ENCODE peak calls at places on chromosomes 4 and X, in ten cellular contexts. F, Y, O, V, I, T, H, P, E and W are unnamed samples. For H3K4me1, the result is how much of the 10 kb centered on the place peaks cover.

GRCh38 chrX:42396136-42396535 is 381.8 kb downstream of the PPP1R2C start:
- DNase-seq in F (no peak), Y (no peak), O (no peak), V (no peak), I (no peak), T (no peak), H (no peak), P (no peak), E (no peak), W (no peak)

GRCh38 chr4:124803641-124804040 is 91.1 kb upstream of the ANKRD50 start:
- DNase-seq in F (no peak), Y (no peak), O (no peak), V (no peak), I (no peak), T (no peak), H (no peak), P (peak), E (no peak), W (no peak)

GRCh38 chr4:38663801-38664703 is at the start of gene KLF3:
- DNase-seq in F (peak), Y (peak), O (peak), V (no peak), I (peak), T (peak), H (peak), P (peak), E (peak), W (peak)

GRCh38 chr4:24564488-24564887 is 19.9 kb downstream of the DHX15 start:
- DNase-seq in F (no peak), Y (no peak), O (no peak), V (no peak), I (no peak), T (no peak), H (no peak), P (no peak), E (no peak), W (no peak)

GRCh38 chrX:30995705-30996104 is 76.1 kb downstream of the FTHL17 start:
- DNase-seq in F (no peak), Y (no peak), O (no peak), V (no peak), I (no peak), T (no peak), H (no peak), P (no peak), E (no peak), W (no peak)

GRCh38 chr4:173509031-173510001 is 20.7 kb downstream of the HAND2 start:
- DNase-seq in F (peak), Y (no peak), O (no peak), V (no peak), I (no peak), T (peak), H (peak), P (no peak), E (no peak), W (peak)

GRCh38 chrX:47293106-47293505 is 60.3 kb downstream of the USP11 start:
- DNase-seq in F (no peak), Y (no peak), O (no peak), V (no peak), I (no peak), T (no peak), H (no peak), P (no peak), E (no peak), W (no peak)

GRCh38 chrX:40448793-40449192 is 132.0 kb upstream of the ATP6AP2 start:
- DNase-seq in F (no peak), Y (no peak), O (no peak), V (no peak), I (no peak), T (no peak), H (no peak), P (no peak), E (no peak), W (no peak)

GRCh38 chr4:138961687-138962086 is 53.9 kb upstream of the NOCT start:
- DNase-seq in F (no peak), Y (no peak), O (no peak), V (no peak), I (no peak), T (peak), H (no peak), P (no peak), E (no peak), W (no peak)

GRCh38 chrX:7055386-7056137 is 92.0 kb upstream of the STS start:
- DNase-seq in F (no peak), Y (no peak), O (no peak), V (no peak), I (no peak), T (no peak), H (no peak), P (no peak), E (no peak), W (peak)

GRCh38 chr4:177127658-177128057 is 182.0 kb upstream of the NEIL3 start:
- DNase-seq in F (no peak), Y (no peak), O (no peak), V (no peak), I (no peak), T (no peak), H (no peak), P (peak), E (no peak), W (no peak)

GRCh38 chr4:4759233-4759632 is 100.2 kb upstream of the MSX1 start:
- DNase-seq in F (no peak), Y (no peak), O (no peak), V (no peak), I (no peak), T (no peak), H (no peak), P (no peak), E (no peak), W (no peak)

GRCh38 chr4:55554453-55555030 is 7.8 kb upstream of the CLOCK start:
- DNase-seq in F (no peak), Y (no peak), O (no peak), V (no peak), I (no peak), T (no peak), H (no peak), P (no peak), E (no peak), W (peak)

GRCh38 chr4:88802585-88803285 is 105.1 kb upstream of the NAP1L5 start:
- DNase-seq in F (no peak), Y (no peak), O (no peak), V (no peak), I (no peak), T (no peak), H (no peak), P (no peak), E (no peak), W (no peak)

GRCh38 chr4:140719022-140719421 is 37.2 kb downstream of the TBC1D9 start:
- DNase-seq in F (no peak), Y (no peak), O (no peak), V (no peak), I (no peak), T (no peak), H (no peak), P (peak), E (no peak), W (no peak)

GRCh38 chr4:77385124-77385969 is 220.3 kb upstream of the CXCL13 start:
- DNase-seq in F (peak), Y (peak), O (peak), V (peak), I (peak), T (peak), H (peak), P (peak), E (peak), W (peak)

GRCh38 chr4:27358269-27358668 is 497.6 kb downstream of the STIM2 start:
- DNase-seq in F (no peak), Y (no peak), O (no peak), V (no peak), I (no peak), T (no peak), H (no peak), P (no peak), E (no peak), W (no peak)

GRCh38 chrX:119602701-119603255 is 3.4 kb downstream of the NKRF start:
- DNase-seq in F (no peak), Y (no peak), O (no peak), V (no peak), I (no peak), T (no peak), H (no peak), P (peak), E (no peak), W (no peak)

GRCh38 chr4:123127218-123127617 is 204.8 kb upstream of the NUDT6 start:
- DNase-seq in F (no peak), Y (no peak), O (no peak), V (no peak), I (no peak), T (no peak), H (no peak), P (peak), E (no peak), W (no peak)

GRCh38 chrX:123773258-123773978 is 40.6 kb upstream of the THOC2 start:
- DNase-seq in F (no peak), Y (no peak), O (no peak), V (no peak), I (no peak), T (no peak), H (no peak), P (peak), E (no peak), W (no peak)

GRCh38 chr4:27084685-27085356 is 224.2 kb downstream of the STIM2 start:
- DNase-seq in F (no peak), Y (no peak), O (no peak), V (no peak), I (no peak), T (peak), H (no peak), P (no peak), E (no peak), W (peak)

GRCh38 chr4:36054750-36055467 is 189.4 kb downstream of the ARAP2 start:
- DNase-seq in F (no peak), Y (no peak), O (no peak), V (no peak), I (no peak), T (no peak), H (no peak), P (peak), E (no peak), W (no peak)

GRCh38 chr4:17153572-17153971 is 255.1 kb upstream of the LDB2 start:
- DNase-seq in F (no peak), Y (no peak), O (no peak), V (no peak), I (no peak), T (no peak), H (no peak), P (no peak), E (no peak), W (no peak)

GRCh38 chr4:118077767-118078105 is 43.5 kb downstream of the NDST3 start:
- DNase-seq in F (no peak), Y (no peak), O (no peak), V (no peak), I (peak), T (no peak), H (no peak), P (no peak), E (no peak), W (no peak)

GRCh38 chr4:185307136-185307950 is 88.4 kb downstream of the LRP2BP start:
- DNase-seq in F (no peak), Y (no peak), O (no peak), V (no peak), I (no peak), T (no peak), H (no peak), P (peak), E (peak), W (peak)

GRCh38 chrX:50691820-50692219 is 122.2 kb downstream of the SHROOM4 start:
- DNase-seq in F (no peak), Y (peak), O (no peak), V (peak), I (no peak), T (peak), H (no peak), P (peak), E (no peak), W (peak)

GRCh38 chrX:108736509-108737479 is at the start of gene IRS4:
- DNase-seq in F (no peak), Y (no peak), O (no peak), V (no peak), I (no peak), T (peak), H (no peak), P (peak), E (peak), W (no peak)

GRCh38 chr4:119498520-119498919 is 130.1 kb downstream of the PDE5A start:
- DNase-seq in F (peak), Y (no peak), O (no peak), V (no peak), I (no peak), T (peak), H (peak), P (no peak), E (peak), W (no peak)

GRCh38 chr4:70624226-70624793 is 4.2 kb upstream of the ENAM start:
- DNase-seq in F (no peak), Y (peak), O (no peak), V (no peak), I (no peak), T (no peak), H (no peak), P (no peak), E (no peak), W (no peak)

GRCh38 chr4:3852751-3853150 is 86.6 kb downstream of the ADRA2C start:
- DNase-seq in F (no peak), Y (no peak), O (no peak), V (no peak), I (no peak), T (no peak), H (no peak), P (no peak), E (no peak), W (no peak)

GRCh38 chrX:153603131-153603656 is 4.3 kb upstream of the CCNQ start:
- DNase-seq in F (no peak), Y (no peak), O (no peak), V (no peak), I (no peak), T (no peak), H (no peak), P (no peak), E (no peak), W (no peak)

GRCh38 chr4:166896254-166896653 is 338.0 kb downstream of the SPOCK3 start:
- DNase-seq in F (no peak), Y (no peak), O (no peak), V (no peak), I (no peak), T (no peak), H (no peak), P (no peak), E (no peak), W (no peak)

DNA sequence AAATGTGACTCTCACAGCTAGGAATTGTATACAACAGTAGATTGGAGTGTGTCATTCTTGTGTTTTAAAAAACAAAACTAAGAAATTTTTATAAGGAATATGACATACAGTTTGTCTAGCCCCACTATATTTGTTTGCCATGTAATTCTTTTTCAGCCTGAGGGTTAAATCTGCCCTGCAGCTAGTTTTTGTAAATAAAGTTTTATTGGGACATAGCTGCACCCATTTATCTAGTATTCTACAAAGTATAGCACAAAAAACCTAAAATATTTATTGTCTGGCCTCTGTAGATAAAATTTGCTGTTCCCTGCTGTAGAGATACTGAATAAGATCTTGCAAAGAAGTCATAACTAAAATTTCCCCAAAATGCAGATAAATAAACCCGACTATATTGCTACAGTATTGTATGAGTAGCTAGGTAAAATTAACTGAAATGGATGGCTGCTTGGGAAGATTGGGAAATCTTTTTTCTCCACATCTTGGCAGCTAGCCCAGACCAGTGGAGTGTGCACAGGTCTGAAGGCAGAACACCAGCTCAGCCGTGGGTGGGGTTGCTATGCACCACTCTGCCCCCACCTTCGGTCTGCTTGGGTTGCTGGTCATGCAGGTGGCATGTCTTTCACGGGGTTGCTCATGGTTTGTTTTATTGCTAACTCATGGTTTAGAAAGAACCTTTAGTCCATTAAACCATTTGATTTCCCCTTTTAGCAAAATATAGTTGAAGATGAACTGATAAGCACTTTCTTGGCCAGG is 127.9 kb downstream of the KLHL8 start:
- DNase-seq in F (peak), Y (no peak), O (no peak), V (no peak), I (peak), T (no peak), H (peak), P (peak), E (peak), W (peak)
- H3K4me1 ChIP-seq in F (under half), Y (under half), O (under half), V (under half), I (under half), T (under half), H (under half), P (under half), E (under half), W (under half)

DNA sequence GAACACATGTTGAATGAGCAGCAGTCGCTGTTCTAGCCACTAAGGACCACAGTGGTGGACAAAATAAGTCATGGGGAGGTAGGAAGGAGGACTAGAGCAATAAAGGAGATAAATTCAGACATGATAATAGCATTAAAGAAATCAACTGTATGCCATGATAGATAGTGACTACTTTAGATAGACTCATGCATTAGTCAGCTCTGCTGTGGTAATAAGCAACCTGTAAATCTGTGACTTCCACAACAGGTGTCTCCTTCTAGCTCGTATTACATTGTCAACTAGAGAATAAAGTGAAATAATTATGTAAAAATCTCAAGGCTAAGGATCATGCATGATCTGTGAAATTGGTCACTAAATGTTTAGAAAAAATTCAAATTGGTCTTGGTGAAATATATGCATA is 77.9 kb downstream of the WWC2 start:
- DNase-seq in F (no peak), Y (no peak), O (no peak), V (no peak), I (no peak), T (no peak), H (no peak), P (peak), E (no peak), W (no peak)
- H3K4me1 ChIP-seq in F (under half), Y (under half), O (under half), V (half or more), I (under half), T (under half), H (under half), P (under half), E (under half), W (under half)

DNA sequence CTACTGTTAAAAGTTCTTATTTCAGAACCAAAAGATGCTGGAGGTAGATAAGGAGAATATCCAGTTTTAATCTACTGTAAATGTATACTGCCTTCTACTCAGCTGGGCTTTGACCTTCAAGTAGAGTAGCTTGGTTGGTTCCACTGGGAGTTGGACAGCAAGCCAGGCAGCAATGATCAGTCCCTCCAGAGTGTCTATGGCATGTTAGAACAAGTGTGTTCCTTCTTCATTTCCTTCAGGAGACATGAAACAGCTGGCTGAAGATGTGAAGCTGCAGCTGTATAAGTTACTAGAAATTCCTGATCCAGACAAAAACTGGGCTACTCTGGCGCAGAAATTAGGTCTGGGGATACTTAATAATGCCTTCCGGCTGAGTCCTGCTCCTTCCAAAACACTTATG is 111.0 kb downstream of the NFKB1 start:
- DNase-seq in F (no peak), Y (no peak), O (no peak), V (no peak), I (no peak), T (no peak), H (no peak), P (peak), E (no peak), W (no peak)
- H3K4me1 ChIP-seq in F (under half), Y (half or more), O (half or more), V (under half), I (under half), T (under half), H (under half), P (under half), E (under half), W (under half)

GRCh38 chr4:2219233-2219760 is 22.6 kb downstream of the HAUS3 start:
- DNase-seq in F (no peak), Y (no peak), O (no peak), V (no peak), I (no peak), T (no peak), H (no peak), P (no peak), E (no peak), W (no peak)

GRCh38 chr4:2226261-2226660 is 15.7 kb downstream of the HAUS3 start:
- DNase-seq in F (no peak), Y (no peak), O (no peak), V (no peak), I (no peak), T (no peak), H (no peak), P (no peak), E (no peak), W (no peak)

GRCh38 chr4:2218436-2218835 is 23.5 kb downstream of the HAUS3 start:
- DNase-seq in F (no peak), Y (no peak), O (no peak), V (no peak), I (no peak), T (no peak), H (no peak), P (no peak), E (no peak), W (no peak)

GRCh38 chr4:2220016-2220620 is 21.8 kb downstream of the HAUS3 start:
- DNase-seq in F (peak), Y (peak), O (peak), V (peak), I (peak), T (peak), H (peak), P (peak), E (peak), W (peak)

GRCh38 chr4:2222838-2223237 is 19.1 kb downstream of the HAUS3 start:
- DNase-seq in F (no peak), Y (no peak), O (no peak), V (no peak), I (no peak), T (peak), H (no peak), P (no peak), E (peak), W (no peak)
- H3K4me1 ChIP-seq in F (under half), Y (under half), O (under half), V (under half), I (under half), T (under half), H (under half), P (under half), E (under half), W (under half)

GRCh38 chr4:40211224-40212185 is 14.7 kb downstream of the RHOH start:
- DNase-seq in F (no peak), Y (no peak), O (no peak), V (no peak), I (no peak), T (no peak), H (no peak), P (no peak), E (no peak), W (no peak)

GRCh38 chr4:40210776-40211175 is 13.9 kb downstream of the RHOH start:
- DNase-seq in F (no peak), Y (no peak), O (no peak), V (no peak), I (no peak), T (no peak), H (no peak), P (peak), E (no peak), W (no peak)

GRCh38 chr4:40214038-40214437 is 17.2 kb downstream of the RHOH start:
- DNase-seq in F (no peak), Y (peak), O (peak), V (no peak), I (no peak), T (no peak), H (no peak), P (no peak), E (no peak), W (no peak)

GRCh38 chr4:40214661-40215418 is 18.0 kb downstream of the RHOH start:
- DNase-seq in F (no peak), Y (no peak), O (no peak), V (no peak), I (no peak), T (no peak), H (no peak), P (no peak), E (no peak), W (no peak)

GRCh38 chr4:40212674-40213504 is 16.1 kb downstream of the RHOH start:
- DNase-seq in F (no peak), Y (no peak), O (no peak), V (no peak), I (no peak), T (no peak), H (no peak), P (no peak), E (no peak), W (no peak)
- H3K4me1 ChIP-seq in F (under half), Y (half or more), O (half or more), V (under half), I (under half), T (under half), H (under half), P (under half), E (under half), W (under half)

GRCh38 chrX:29488919-29489318 is 726.4 kb upstream of the MAGEB2 start:
- DNase-seq in F (no peak), Y (no peak), O (no peak), V (no peak), I (no peak), T (no peak), H (no peak), P (no peak), E (no peak), W (no peak)
- H3K4me1 ChIP-seq in F (under half), Y (under half), O (under half), V (under half), I (under half), T (under half), H (under half), P (under half), E (under half), W (under half)

GRCh38 chr4:42489095-42489494 is 91.8 kb downstream of the SHISA3 start:
- DNase-seq in F (no peak), Y (no peak), O (no peak), V (no peak), I (no peak), T (no peak), H (no peak), P (no peak), E (no peak), W (no peak)
- H3K4me1 ChIP-seq in F (under half), Y (under half), O (under half), V (under half), I (under half), T (under half), H (under half), P (under half), E (under half), W (under half)